ENCODE peak calls at places on chromosome 16, in eight cellular contexts. G is CD8-positive, alpha-beta memory T cell; T is AG09309; I is mucosa of descending colon; U is tibial artery; E is left ventricle myocardium inferior; M is esophagus squamous epithelium; W is choroid plexus epithelial cell. H is an unnamed sample.

GRCh38 chr16:49592507-49593422 is 219.2 kb downstream of the C16orf78 start:
- DNase-seq in I (no peak), G (peak; percentile 28), M (no peak), W (peak; percentile 59), U (peak; percentile 51), E (no peak), T (no peak), H (no peak)

GRCh38 chr16:67256701-67257230 is 8.0 kb downstream of the SLC9A5 start:
- DNase-seq in U (no peak), G (no peak), T (no peak), I (peak; percentile 37), E (no peak), M (no peak), W (no peak), H (no peak)

GRCh38 chr16:56547120-56547948 is 17.5 kb upstream of the MT4 start:
- DNase-seq in G (no peak), T (peak; percentile 10), E (no peak), W (peak; percentile 77), M (no peak), I (no peak), U (no peak), H (peak; percentile 40)

GRCh38 chr16:85049864-85050263 is 22.3 kb downstream of the KIAA0513 start:
- DNase-seq in W (no peak), M (no peak), G (no peak), E (no peak), U (no peak), T (no peak), I (no peak), H (no peak)

GRCh38 chr16:9047689-9048301 is 43.6 kb upstream of the HAPSTR1 start:
- DNase-seq in T (peak; percentile 99), G (no peak), M (peak; percentile 29), U (peak; percentile 97), I (peak; percentile 84), E (peak; percentile 85), W (peak; percentile 99), H (peak; percentile 99)

GRCh38 chr16:1984347-1985225 is 593 bp downstream of the GFER start:
- DNase-seq in T (no peak), G (no peak), W (no peak), I (no peak), U (no peak), E (no peak), M (no peak), H (no peak)

GRCh38 chr16:720507-720989 is 398 bp upstream of the ANTKMT start:
- DNase-seq in T (no peak), W (peak; percentile 76), E (peak; percentile 46), M (no peak), I (no peak), U (no peak), G (no peak), H (peak; percentile 46)

GRCh38 chr16:55759983-55760664 is 72.8 kb downstream of the CES1 start:
- DNase-seq in G (no peak), U (no peak), T (no peak), E (peak; percentile 24), M (no peak), I (peak; percentile 52), W (no peak), H (no peak)

GRCh38 chr16:17414421-17414820 is 56.3 kb downstream of the XYLT1 start:
- DNase-seq in U (no peak), E (no peak), M (no peak), T (no peak), W (no peak), G (no peak), I (no peak), H (no peak)

GRCh38 chr16:58882292-58882691 is 148.2 kb upstream of the GOT2 start:
- DNase-seq in T (no peak), W (no peak), I (no peak), U (no peak), M (no peak), E (no peak), G (no peak), H (no peak)

GRCh38 chr16:17483266-17483864 is 12.6 kb upstream of the XYLT1 start:
- DNase-seq in W (no peak), I (no peak), E (no peak), G (no peak), M (no peak), U (peak; percentile 3), T (no peak), H (no peak)

GRCh38 chr16:23504453-23505179 is 5.7 kb downstream of the GGA2 start:
- DNase-seq in I (peak; percentile 77), T (peak; percentile 86), U (peak; percentile 82), W (peak; percentile 97), E (no peak), M (no peak), G (peak; percentile 74), H (peak; percentile 87)

GRCh38 chr16:67443299-67443698 is 12.4 kb downstream of the HSD11B2 start:
- DNase-seq in I (no peak), U (peak; percentile 76), W (no peak), T (no peak), G (no peak), M (no peak), E (peak; percentile 64), H (no peak)

GRCh38 chr16:24117680-24118079 is 138.5 kb upstream of the CACNG3 start:
- DNase-seq in T (no peak), M (no peak), E (no peak), G (no peak), U (no peak), I (no peak), W (no peak), H (no peak)

GRCh38 chr16:17359778-17360177 is 111.0 kb downstream of the XYLT1 start:
- DNase-seq in I (no peak), G (peak; percentile 30), W (no peak), U (no peak), T (peak; percentile 31), E (no peak), M (no peak), H (no peak)

GRCh38 chr16:608019-608418 is 18.2 kb downstream of the RAB40C start:
- DNase-seq in M (no peak), T (no peak), E (no peak), I (no peak), U (no peak), G (no peak), W (no peak), H (no peak)

GRCh38 chr16:54426550-54426843 is 139.9 kb upstream of the IRX3 start:
- DNase-seq in W (no peak), I (no peak), M (no peak), E (no peak), U (no peak), T (no peak), G (no peak), H (no peak)

GRCh38 chr16:85113913-85114312 is 1.6 kb upstream of the CIBAR2 start:
- DNase-seq in E (no peak), T (no peak), G (no peak), M (no peak), W (no peak), I (no peak), U (no peak), H (no peak)

GRCh38 chr16:82672676-82673075 is 45.9 kb downstream of the CDH13 start:
- DNase-seq in U (no peak), G (no peak), E (no peak), W (no peak), I (no peak), M (no peak), T (no peak), H (no peak)

GRCh38 chr16:15427648-15428239 is 6.6 kb upstream of the BMERB1 start:
- DNase-seq in W (peak; percentile 94), G (peak; percentile 18), M (no peak), E (peak; percentile 72), I (no peak), U (peak; percentile 78), T (peak; percentile 62), H (peak; percentile 51)

DNA sequence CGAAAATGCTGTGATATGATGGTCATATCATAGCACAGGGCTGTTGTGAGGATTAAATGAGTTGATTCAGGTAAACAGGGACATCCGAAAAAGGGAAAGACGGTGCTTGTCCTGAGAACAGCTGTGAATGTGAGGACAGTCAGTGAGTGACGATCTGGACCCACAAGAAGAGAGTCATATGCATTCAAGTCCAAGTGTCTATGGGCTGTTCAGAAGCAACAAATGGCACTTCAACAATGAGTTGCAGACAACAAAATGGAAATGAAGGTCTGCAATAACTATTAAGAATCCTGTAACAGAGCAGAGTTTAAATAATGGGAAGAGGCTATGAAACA is 100.3 kb downstream of the ADCY9 start:
- DNase-seq in W (no peak), G (no peak), M (no peak), U (no peak), I (no peak), T (no peak), E (no peak), H (no peak)
- H3K4me3 ChIP-seq in W (no peak overlapping the region), G (no peak overlapping the region), M (no peak overlapping the region), U (no peak overlapping the region), I (no peak overlapping the region), T (no peak overlapping the region), E (no peak overlapping the region), H (no peak overlapping the region)

DNA sequence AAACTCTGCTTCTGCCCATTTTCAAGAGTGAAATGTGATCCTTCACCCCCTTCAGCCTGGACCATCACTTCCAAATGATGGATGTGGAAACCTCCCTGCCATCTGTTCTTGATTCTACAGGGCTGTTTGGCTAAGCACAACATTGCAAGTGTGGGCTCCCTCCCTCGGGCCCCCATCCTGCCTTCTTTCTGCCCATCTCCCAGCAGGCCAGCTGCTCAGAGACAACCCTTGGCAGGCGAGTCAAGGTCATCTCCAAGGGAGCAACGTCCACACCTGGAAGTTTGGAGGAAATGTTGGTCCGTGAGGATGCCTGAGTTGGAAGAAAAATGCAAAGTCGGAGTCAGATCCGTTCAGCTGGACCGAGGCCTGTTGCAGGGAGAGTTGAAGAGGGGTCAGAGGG is 94.0 kb downstream of the RMI2 start:
- DNase-seq in G (no peak), W (no peak), I (no peak), U (no peak), E (no peak), T (no peak), M (no peak), H (no peak)
- H3K4me3 ChIP-seq in G (no peak overlapping the region), W (no peak overlapping the region), I (no peak overlapping the region), U (no peak overlapping the region), E (no peak overlapping the region), T (no peak overlapping the region), M (no peak overlapping the region), H (no peak overlapping the region)

DNA sequence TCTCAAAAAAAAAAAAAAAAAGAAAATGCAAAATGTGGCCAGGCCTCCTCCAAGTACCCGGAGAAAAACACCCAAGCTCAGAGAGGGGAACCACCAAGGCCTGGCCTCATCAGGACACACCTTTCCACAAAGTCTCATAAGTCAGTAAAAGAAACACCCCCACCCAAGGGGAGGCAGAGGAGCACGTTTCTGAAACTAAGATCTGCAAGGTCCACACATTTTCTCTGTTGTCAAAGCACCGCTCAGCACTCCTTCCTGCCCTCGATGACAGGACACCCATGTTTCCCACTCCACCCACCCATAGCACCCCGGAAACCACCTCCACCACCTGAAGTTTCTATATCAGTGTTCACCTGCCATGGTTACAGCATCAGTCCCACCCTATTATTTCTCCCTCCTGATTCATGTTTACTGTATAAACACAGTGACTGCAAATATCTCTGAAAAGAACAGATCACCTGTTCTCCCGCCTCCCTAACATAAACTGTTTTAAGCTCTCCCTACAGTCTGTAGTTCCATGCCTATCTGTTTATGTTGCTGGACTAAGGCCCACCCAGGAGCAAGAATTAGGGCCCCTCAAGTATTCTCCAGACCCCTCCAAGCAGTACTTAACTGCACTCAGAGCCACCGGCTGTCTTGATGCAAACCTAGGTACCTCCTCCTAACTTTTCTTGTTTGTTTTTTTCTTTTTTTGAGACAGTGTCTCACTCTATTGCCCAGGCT is 2.0 kb downstream of the CORO7 start:
- DNase-seq in U (no peak), G (peak; percentile 91), M (no peak), W (no peak), I (no peak), T (no peak), E (no peak), H (no peak)
- H3K4me3 ChIP-seq in U (no peak overlapping the region), G (peak overlapping the region; percentile 88), M (no peak overlapping the region), W (no peak overlapping the region), I (no peak overlapping the region), T (no peak overlapping the region), E (peak overlapping the region; percentile 83), H (peak overlapping the region; percentile 96)

GRCh38 chr16:51035110-51035498 is 116.0 kb downstream of the SALL1 start:
- DNase-seq in G (no peak), E (no peak), M (no peak), T (no peak), I (no peak), U (no peak), W (no peak), H (no peak)
- H3K4me3 ChIP-seq in G (no peak overlapping the region), E (no peak overlapping the region), M (no peak overlapping the region), T (no peak overlapping the region), I (no peak overlapping the region), U (no peak overlapping the region), W (no peak overlapping the region), H (no peak overlapping the region)